ENCODE peak calls at places on chromosomes 1 and 21, in six cellular contexts. E, J, U, C, P and X are unnamed samples.

GRCh38 chr1:41890841-41891311 is 27.8 kb downstream of the HIVEP3 start:
- DNase-seq in C (no peak), P (peak), U (peak), E (no peak), J (no peak), X (no peak)

GRCh38 chr1:171763764-171764163 is 17.7 kb upstream of the METTL13 start:
- DNase-seq in J (no peak), P (no peak), U (no peak), E (no peak), C (no peak), X (no peak)

GRCh38 chr1:94617139-94617805 is 75.7 kb upstream of the F3 start:
- DNase-seq in P (no peak), E (no peak), C (no peak), U (no peak), J (no peak), X (no peak)

GRCh38 chr1:70487910-70488665 is 77.0 kb downstream of the CTH start:
- DNase-seq in E (peak), J (no peak), U (peak), P (peak), C (no peak), X (peak)

GRCh38 chr1:236686815-236687160 is 489 bp downstream of the ACTN2 start:
- DNase-seq in C (no peak), U (no peak), J (no peak), P (no peak), E (no peak), X (peak)

GRCh38 chr1:194297999-194298598 is 1111.7 kb upstream of the B3GALT2 start:
- DNase-seq in P (no peak), U (no peak), E (no peak), C (no peak), J (no peak), X (peak)

GRCh38 chr1:178172939-178173338 is 79.0 kb downstream of the RASAL2 start:
- DNase-seq in C (no peak), J (no peak), P (no peak), E (no peak), U (no peak), X (no peak)

GRCh38 chr1:64961923-64962322 is 4.4 kb downstream of the JAK1 start:
- DNase-seq in J (no peak), E (no peak), U (no peak), C (no peak), P (no peak), X (no peak)

DNA sequence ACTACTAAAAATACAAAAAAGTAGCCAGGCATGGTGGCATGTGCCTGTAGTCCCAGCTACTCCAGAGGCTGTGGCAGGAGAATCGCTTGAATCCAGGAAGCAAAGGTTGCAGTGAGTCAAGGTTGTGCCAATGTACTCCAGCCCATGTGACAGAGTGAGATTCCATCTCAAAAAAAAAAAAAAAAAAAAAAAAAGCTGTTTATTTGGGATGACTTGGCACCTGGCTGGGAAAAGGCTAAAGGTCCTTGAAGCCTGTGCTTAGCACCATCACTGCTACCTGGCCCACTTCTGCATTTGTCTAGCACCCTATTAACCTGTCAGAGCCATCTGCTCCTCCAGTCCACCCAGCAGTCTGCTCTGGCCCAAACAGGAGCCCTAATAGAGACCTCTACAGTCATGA is 25.0 kb downstream of the PRDX6 start:
- DNase-seq in P (no peak), J (no peak), U (peak), C (no peak), E (no peak), X (no peak)
- TF ChIP-seq POLR2A in P (no peak), J (no peak), U (no peak), C (no peak), E (no peak), X (no peak)

DNA sequence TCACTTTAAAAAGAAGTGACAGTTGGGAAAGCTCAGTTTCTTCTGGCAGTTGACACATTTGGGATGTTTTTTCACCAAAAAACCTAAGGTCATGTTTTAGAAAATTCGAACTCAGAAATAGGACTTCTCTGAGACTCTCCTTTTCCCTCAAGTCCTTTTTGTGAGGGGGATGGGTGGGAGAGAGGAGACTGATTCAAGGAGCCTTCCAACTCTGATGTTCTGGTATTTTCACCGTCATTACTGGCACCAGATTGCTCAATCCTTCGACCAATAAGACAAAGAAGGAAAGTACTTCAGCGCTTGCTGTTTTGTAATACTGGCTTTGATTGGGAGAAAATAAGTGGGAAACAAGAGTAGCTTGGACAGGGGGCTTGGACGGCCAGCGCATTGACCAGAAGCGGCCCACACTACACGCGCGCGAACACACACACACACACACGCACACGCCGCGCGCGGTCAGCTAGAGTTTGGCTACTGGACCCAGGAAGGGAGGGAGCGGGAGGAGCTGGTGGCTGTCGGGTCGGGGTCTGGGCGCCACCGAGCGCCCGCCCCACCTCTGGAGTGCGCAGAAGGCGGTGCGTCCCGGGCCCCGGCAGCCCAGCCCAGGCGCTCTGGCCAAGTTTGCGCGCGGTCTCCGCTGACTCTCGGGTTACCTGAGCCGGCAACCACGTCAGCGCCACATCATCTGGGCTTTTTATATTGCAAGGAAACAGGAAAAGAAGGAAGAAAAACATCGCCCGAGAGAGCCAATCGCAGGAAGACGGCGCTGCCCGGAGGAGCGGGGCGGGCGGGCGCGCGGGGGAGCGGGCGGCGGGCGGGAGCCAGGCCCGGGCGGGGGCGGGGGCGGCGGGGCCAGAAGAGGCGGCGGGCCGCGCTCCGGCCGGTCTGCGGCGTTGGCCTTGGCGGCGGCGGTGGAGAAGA is at the start of gene KCNK1:
- DNase-seq in C (no peak), J (no peak), E (no peak), P (peak), U (peak), X (peak)
- TF ChIP-seq POLR2A in C (no peak), J (peak), E (no peak), P (peak), U (peak), X (no peak)

GRCh38 chr1:220369511-220369910 is 97.3 kb upstream of the RAB3GAP2 start:
- DNase-seq in P (no peak), J (no peak), E (no peak), U (no peak), C (no peak), X (no peak)

GRCh38 chr1:220371324-220371723 is 99.1 kb upstream of the RAB3GAP2 start:
- DNase-seq in P (no peak), E (no peak), U (no peak), J (no peak), C (no peak), X (no peak)

GRCh38 chr1:220370041-220370700 is 97.9 kb upstream of the RAB3GAP2 start:
- DNase-seq in E (no peak), J (no peak), U (peak), C (no peak), P (no peak), X (no peak)

GRCh38 chr1:220374449-220374848 is 102.2 kb upstream of the RAB3GAP2 start:
- DNase-seq in J (no peak), U (no peak), E (no peak), C (no peak), P (no peak), X (no peak)

GRCh38 chr1:220372451-220372850 is 100.2 kb upstream of the RAB3GAP2 start:
- DNase-seq in C (no peak), E (no peak), U (no peak), J (no peak), P (no peak), X (no peak)
- TF ChIP-seq POLR2A in C (no peak), E (no peak), U (no peak), J (no peak), P (no peak), X (no peak)

DNA sequence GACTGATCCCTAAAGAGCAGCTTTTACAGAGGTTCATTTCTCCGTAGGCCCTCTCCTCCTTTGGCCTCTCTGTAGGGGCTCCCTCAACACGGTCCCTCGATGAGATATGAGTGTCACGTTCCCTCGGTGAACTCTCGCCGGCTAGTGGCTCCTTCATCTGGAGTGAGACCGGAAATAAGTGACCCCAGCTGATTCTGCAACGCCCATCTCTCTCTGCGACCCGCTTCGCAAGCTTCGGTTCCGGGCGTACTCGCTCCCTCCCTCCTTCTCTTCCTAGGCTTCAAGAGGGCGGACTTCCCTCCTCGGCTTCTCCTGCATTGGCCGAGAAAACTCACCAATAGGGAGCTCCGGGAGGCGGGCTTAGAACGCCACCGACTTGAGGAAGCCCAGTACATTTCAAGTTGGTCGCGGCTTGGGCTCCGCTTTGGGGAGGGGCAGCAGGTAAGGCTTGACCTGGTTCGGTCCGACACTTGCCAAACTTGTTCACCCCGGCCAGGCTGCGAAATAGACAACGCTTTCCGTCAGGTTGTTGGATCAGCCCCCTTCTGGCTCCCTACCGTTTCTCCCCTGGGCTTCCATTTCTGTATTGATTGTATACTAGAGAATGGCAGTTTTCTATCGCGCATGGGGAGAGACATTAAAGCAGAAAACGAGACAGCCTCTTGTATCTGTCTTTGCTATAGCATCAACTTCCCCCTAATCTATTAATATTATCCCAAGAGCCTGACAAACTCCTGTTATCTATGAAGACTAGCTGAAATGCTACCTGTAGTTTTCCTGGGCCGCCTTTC is at the start of the genes ANKRD34A and POLR3GL:
- DNase-seq in J (peak), E (peak), C (peak), P (peak), U (peak), X (peak)
- TF ChIP-seq POLR2A in J (peak), E (peak), C (peak), P (peak), U (peak), X (peak)

GRCh38 chr1:56081151-56081550 is 498.2 kb downstream of the PLPP3 start:
- DNase-seq in J (no peak), U (no peak), E (no peak), P (no peak), C (no peak), X (no peak)

GRCh38 chr1:56080123-56080522 is 499.2 kb downstream of the PLPP3 start:
- DNase-seq in P (no peak), J (no peak), U (no peak), C (no peak), E (no peak), X (no peak)

GRCh38 chr1:56084242-56084641 is 495.1 kb downstream of the PLPP3 start:
- DNase-seq in E (no peak), J (no peak), P (no peak), C (no peak), U (no peak), X (no peak)
- TF ChIP-seq POLR2A in E (no peak), J (no peak), P (no peak), C (no peak), U (no peak), X (no peak)

GRCh38 chr1:214360525-214361164 is 79.7 kb downstream of the SMYD2 start:
- DNase-seq in C (no peak), J (no peak), P (no peak), E (no peak), U (no peak), X (no peak)

GRCh38 chr1:214363386-214363785 is 82.4 kb downstream of the SMYD2 start:
- DNase-seq in E (no peak), P (no peak), U (no peak), C (no peak), J (no peak), X (no peak)

GRCh38 chr1:214364335-214364734 is 83.4 kb downstream of the SMYD2 start:
- DNase-seq in C (no peak), J (no peak), P (no peak), U (no peak), E (no peak), X (no peak)

GRCh38 chr1:214361636-214362035 is 80.7 kb downstream of the SMYD2 start:
- DNase-seq in E (no peak), U (no peak), P (no peak), C (no peak), J (no peak), X (no peak)

DNA sequence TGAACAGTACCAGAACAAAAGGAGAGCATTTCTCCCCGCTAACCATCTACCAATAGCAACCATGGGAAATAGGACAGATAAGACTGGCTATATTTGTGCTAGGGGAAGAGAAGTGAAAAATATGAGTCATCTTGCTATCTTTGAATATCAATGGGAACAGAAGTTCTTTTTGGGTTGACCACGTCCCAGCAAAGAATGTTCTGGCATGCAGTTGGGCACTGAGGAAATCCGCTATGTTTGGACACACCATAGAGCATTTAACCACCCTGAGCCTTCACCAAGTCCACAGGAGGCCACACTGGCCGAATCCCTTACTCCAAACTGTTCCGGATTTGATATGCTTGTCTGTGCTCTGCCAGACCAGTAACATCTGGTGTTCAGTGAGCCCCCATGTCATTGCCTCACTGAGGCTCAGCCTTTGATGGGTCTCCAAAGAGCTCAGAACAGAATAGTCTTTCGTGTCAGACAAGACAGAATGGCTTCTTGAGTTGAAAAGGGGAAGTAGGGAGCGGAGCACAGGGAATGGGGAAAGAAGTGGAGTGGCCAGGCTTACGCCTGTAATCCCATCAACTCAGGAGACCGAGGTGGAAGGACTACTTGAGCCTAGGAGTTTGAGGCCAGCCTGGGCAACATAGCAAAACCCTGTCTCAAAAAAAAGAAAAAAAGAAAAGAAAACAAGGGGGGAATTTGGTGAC is 81.4 kb downstream of the SMYD2 start:
- DNase-seq in J (no peak), E (no peak), U (peak), P (no peak), C (no peak), X (no peak)
- TF ChIP-seq POLR2A in J (no peak), E (no peak), U (no peak), P (no peak), C (no peak), X (no peak)

GRCh38 chr1:27889506-27889905 is 17.2 kb downstream of the THEMIS2 start:
- DNase-seq in P (no peak), U (no peak), C (no peak), J (no peak), E (no peak), X (no peak)
- TF ChIP-seq POLR2A in P (no peak), U (no peak), C (no peak), J (no peak), E (no peak), X (peak)

GRCh38 chr21:45981641-45982255 is at the start of gene COL6A1:
- DNase-seq in C (no peak), E (peak), J (peak), P (peak), U (peak), X (peak)
- TF ChIP-seq POLR2A in C (no peak), E (no peak), J (no peak), P (peak), U (peak), X (no peak)

GRCh38 chr1:244836598-244836997 is 1.1 kb downstream of the COX20 start:
- DNase-seq in P (no peak), C (no peak), E (no peak), J (no peak), U (no peak), X (peak)

GRCh38 chr1:244836135-244836521 is 670 bp downstream of the COX20 start:
- DNase-seq in C (no peak), U (peak), E (no peak), P (no peak), J (no peak), X (peak)

GRCh38 chr1:244834596-244835275 is 722 bp upstream of the COX20 start:
- DNase-seq in C (peak), E (peak), P (peak), U (peak), J (peak), X (peak)

GRCh38 chr1:244835276-244836134 is at the start of gene COX20:
- DNase-seq in P (peak), J (peak), U (peak), C (peak), E (peak), X (peak)

GRCh38 chr1:244833734-244834595 is 1.5 kb upstream of the COX20 start:
- DNase-seq in U (peak), C (no peak), J (peak), P (peak), E (no peak), X (peak)
- TF ChIP-seq POLR2A in U (peak), C (no peak), J (peak), P (no peak), E (no peak), X (peak)